ENCODE peak calls at places on chromosomes 13 and 19, in six cellular contexts. K is RWPE1, Q is sigmoid colon, D is fibroblast of the aortic adventitia, F is WERI-Rb-1, G is WTC11. B is an unnamed sample.
A peak's percentile ranks its signal among the peaks of the same experiment; 100 is the strongest.

GRCh38 chr13:75550159-75550567 is 572 bp downstream of the UCHL3 start:
- DNase-seq in Q (no peak), F (no peak), K (peak; percentile 84), D (peak; percentile 61), G (no peak), B (peak; percentile 59)

GRCh38 chr19:1243768-1244692 is 2.5 kb downstream of the ATP5F1D start:
- DNase-seq in G (peak; percentile 93), D (peak; percentile 85), K (peak; percentile 75), Q (peak; percentile 96), F (peak; percentile 84), B (peak; percentile 90)

GRCh38 chr13:61109741-61110140 is 305.9 kb downstream of the PCDH20 start:
- DNase-seq in D (no peak), F (no peak), G (no peak), K (no peak), Q (no peak), B (no peak)

GRCh38 chr19:10230155-10230903 is 802 bp downstream of the S1PR2 start:
- DNase-seq in D (peak; percentile 64), Q (peak; percentile 80), F (peak; percentile 37), G (peak; percentile 69), K (no peak), B (peak; percentile 69)

GRCh38 chr19:55606817-55607216 is 1.4 kb downstream of the ZNF865 start:
- DNase-seq in G (no peak), D (no peak), K (no peak), Q (no peak), F (no peak), B (no peak)

GRCh38 chr13:65889368-65889767 is 1340.8 kb downstream of the PCDH9 start:
- DNase-seq in K (no peak), F (no peak), Q (no peak), D (no peak), G (no peak), B (no peak)

GRCh38 chr13:64675256-64675892 is 2554.8 kb downstream of the PCDH9 start:
- DNase-seq in G (no peak), Q (no peak), D (peak; percentile 57), F (no peak), K (peak; percentile 57), B (no peak)

GRCh38 chr19:15028490-15028889 is 20.8 kb upstream of the CASP14 start:
- DNase-seq in D (no peak), Q (no peak), G (no peak), K (no peak), F (no peak), B (no peak)

GRCh38 chr13:45055198-45055901 is 65.0 kb upstream of the GTF2F2 start:
- DNase-seq in Q (peak; percentile 66), F (no peak), D (peak; percentile 89), G (no peak), K (peak; percentile 90), B (peak; percentile 89)

GRCh38 chr13:44103721-44104490 is 224.2 kb downstream of the LACC1 start:
- DNase-seq in F (no peak), Q (no peak), G (no peak), K (no peak), D (no peak), B (no peak)

GRCh38 chr19:8023371-8023770 is 17.9 kb upstream of the ELAVL1 start:
- DNase-seq in D (peak; percentile 14), G (no peak), Q (no peak), K (no peak), F (no peak), B (no peak)

GRCh38 chr19:8025321-8025720 is 19.9 kb upstream of the ELAVL1 start:
- DNase-seq in G (no peak), D (no peak), F (no peak), Q (no peak), K (no peak), B (no peak)

GRCh38 chr19:8034178-8034525 is 18.4 kb upstream of the CCL25 start:
- DNase-seq in Q (no peak), D (no peak), F (no peak), K (no peak), G (no peak), B (no peak)

GRCh38 chr19:8030906-8031305 is 21.7 kb upstream of the CCL25 start:
- DNase-seq in D (no peak), G (no peak), K (no peak), F (no peak), Q (no peak), B (no peak)

DNA sequence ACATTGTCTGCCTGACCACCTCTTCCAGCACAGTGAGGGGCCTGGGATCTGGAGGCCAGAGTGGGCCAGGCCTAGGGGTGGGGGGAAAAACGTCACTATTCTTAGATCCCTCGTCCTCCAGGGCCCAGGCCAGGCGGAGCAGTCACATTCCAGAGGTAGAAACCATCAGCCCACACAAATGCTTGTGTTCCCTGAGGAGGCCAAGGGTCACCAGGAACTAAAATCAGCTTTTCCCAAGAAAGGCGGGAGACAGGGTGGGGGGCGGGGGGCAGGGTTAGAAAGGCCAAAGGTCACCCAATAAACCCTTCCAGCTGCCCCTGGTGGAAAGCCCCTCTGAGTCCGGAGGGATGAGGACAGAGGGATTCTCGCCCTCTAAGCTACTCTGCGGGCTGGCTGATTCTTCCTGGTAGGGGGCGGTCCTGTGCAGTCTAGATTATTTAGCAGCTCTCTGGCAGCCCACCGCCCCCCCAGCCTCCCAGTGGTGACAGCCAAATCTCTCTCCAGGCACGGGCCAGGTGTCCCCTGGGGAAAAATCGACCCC is 23.5 kb upstream of the CCL25 start:
- DNase-seq in Q (no peak), G (peak; percentile 63), K (no peak), D (peak; percentile 19), F (peak; percentile 40), B (no peak)
- TF ChIP-seq CTCF in Q (no peak), G (no peak), K (no peak), D (no peak), F (peak; percentile 14), B (no peak)

GRCh38 chr19:13366529-13367143 is 139.6 kb downstream of the CACNA1A start:
- DNase-seq in Q (no peak), G (peak; percentile 16), D (peak; percentile 52), F (no peak), K (peak; percentile 58), B (no peak)
- TF ChIP-seq CTCF in Q (no peak), G (peak; percentile 23), D (peak; percentile 62), F (peak; percentile 40), K (peak; percentile 55), B (peak; percentile 25)

GRCh38 chr19:18831524-18832330 is at the start of gene UPF1:
- DNase-seq in G (peak; percentile 98), Q (peak; percentile 95), D (peak; percentile 86), F (peak; percentile 96), K (peak; percentile 91), B (peak; percentile 96)
- TF ChIP-seq CTCF in G (no peak), Q (no peak), D (no peak), F (peak; percentile 9), K (no peak), B (no peak)

GRCh38 chr19:13959141-13959961 is 7.0 kb downstream of the DCAF15 start:
- DNase-seq in K (no peak), Q (no peak), F (no peak), D (no peak), G (no peak), B (no peak)

GRCh38 chr19:13958043-13958442 is 5.7 kb downstream of the DCAF15 start:
- DNase-seq in F (no peak), G (no peak), D (no peak), K (no peak), Q (no peak), B (no peak)

GRCh38 chr19:13961826-13962737 is 9.8 kb downstream of the DCAF15 start:
- DNase-seq in Q (no peak), D (no peak), F (no peak), G (peak; percentile 62), K (no peak), B (no peak)

GRCh38 chr19:13960863-13961784 is 8.8 kb downstream of the DCAF15 start:
- DNase-seq in Q (no peak), F (no peak), D (no peak), K (no peak), G (no peak), B (no peak)

DNA sequence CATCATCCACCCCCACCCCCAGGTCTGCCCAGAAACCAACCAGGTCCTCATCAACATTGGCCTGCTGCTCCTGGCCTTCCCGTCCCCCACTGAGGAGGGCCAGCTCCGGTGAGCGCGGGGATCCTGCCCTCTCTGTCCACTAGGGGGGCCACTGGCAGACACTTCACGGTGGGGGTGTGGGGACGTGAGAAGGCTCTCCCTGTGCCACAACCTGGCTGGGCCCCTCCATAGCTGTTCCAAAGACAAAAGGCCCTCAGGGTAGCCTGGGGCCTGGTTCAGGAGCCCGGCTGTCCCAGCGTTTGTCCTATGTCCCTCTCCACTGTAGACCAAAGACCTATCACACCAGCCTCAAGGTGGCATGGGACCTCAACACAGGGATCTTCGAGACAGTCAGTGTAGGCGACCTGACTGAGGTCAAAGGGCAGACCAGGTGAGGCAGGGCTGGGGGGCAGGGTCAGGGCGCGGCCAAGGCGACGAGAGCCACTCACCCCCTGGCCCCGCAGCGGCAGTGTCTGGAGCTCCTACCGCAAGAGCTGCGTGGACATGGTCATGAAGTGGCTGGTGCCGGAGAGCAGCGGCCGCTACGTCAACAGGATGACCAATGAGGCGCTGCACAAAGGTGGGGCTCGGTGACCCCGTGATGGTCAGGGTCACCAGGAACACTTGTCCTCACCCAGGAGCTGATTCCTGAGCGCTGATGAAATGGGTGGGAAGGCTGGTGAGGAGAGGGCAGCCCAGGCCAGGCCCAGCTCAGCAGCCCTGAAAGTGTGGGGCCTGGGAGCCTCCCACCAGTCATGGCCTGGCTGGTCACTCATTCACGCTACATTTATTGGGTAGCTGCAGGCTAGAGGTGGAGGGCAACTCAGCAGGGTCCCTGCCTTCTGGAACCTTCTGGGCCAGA is 7.9 kb downstream of the DCAF15 start:
- DNase-seq in D (no peak), Q (no peak), K (no peak), G (peak; percentile 61), F (peak; percentile 58), B (peak; percentile 43)
- TF ChIP-seq CTCF in D (peak; percentile 16), Q (no peak), K (no peak), G (peak; percentile 8), F (peak; percentile 68), B (peak; percentile 42)

DNA sequence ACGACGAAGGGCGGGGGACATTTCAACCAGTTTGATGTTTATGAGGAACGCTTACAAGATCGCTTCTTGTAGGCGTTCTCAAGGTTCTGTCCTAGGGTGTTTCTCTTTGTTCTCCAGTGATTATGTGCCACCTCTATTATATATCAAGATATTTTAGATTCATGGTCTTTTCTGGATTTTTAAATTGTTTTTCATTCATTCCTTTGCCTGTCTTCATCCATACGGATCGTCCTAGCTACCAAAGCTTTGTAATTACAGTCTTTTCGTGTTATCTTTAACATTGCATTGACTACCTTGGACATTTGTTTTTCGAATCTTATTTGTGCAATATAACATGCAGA is 342 bp upstream of the EID2 start:
- DNase-seq in D (no peak), K (no peak), G (no peak), F (no peak), Q (no peak), B (no peak)
- TF ChIP-seq CTCF in D (no peak), K (peak; percentile 59), G (no peak), F (no peak), Q (no peak), B (peak; percentile 62)

DNA sequence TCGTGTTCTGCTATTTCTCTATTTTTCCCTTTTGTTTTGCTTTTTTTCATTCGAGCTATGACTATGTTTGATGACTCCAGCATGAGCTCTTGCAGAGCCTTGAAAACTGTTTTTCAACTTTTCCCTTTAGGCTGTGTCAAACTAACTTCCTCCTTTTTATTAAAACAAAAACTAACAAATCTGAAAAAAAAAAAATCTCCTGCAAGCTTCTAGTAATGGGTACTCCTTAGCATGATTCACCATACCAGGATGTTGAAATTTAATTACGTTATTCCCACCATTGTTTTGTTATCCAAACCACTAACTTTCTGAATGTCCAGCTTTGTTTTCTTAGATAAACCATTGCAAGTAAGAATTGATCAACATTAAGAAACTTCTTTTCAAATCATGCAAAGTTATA is 12.4 kb downstream of the CLDN10 start:
- DNase-seq in Q (no peak), D (peak; percentile 91), K (peak; percentile 32), G (no peak), F (no peak), B (no peak)
- TF ChIP-seq CTCF in Q (no peak), D (no peak), K (no peak), G (no peak), F (no peak), B (no peak)